ENCODE peak calls at places on chromosome 22, in ten cellular contexts. One of them, this sample, is unnamed.
A peak's percentile ranks its signal among the peaks of the same experiment; 100 is the strongest.

GRCh38 chr22:43085658-43086606 is 3.3 kb downstream of the TTLL1 start:
- DNase-seq in left kidney: no peak
- DNase-seq in stimulated activated CD4-positive, alpha-beta T cell treated with anti-CD3 and anti-CD28 coated beads, Interleukin-12 subunit alpha, Interleukin-12 subunit beta, amount 100 ng/mL, for 4 hours: no peak
- DNase-seq in cardiac muscle cell: no peak
- DNase-seq in heart right ventricle: peak; percentile 53
- DNase-seq in NAMALWA: no peak
- DNase-seq in cerebellar cortex: no peak
- DNase-seq in NCI-H2227 treated with DMSO at 0.1 percent for 48 hours: peak; percentile 39
- DNase-seq in left ventricle myocardium inferior: peak; percentile 41
- DNase-seq in iPS-NIHi11: no peak
- DNase-seq in this sample: no peak

GRCh38 chr22:32584650-32585049 is 110.0 kb downstream of the FBXO7 start:
- DNase-seq in left kidney: no peak
- DNase-seq in stimulated activated CD4-positive, alpha-beta T cell treated with anti-CD3 and anti-CD28 coated beads, Interleukin-12 subunit alpha, Interleukin-12 subunit beta, amount 100 ng/mL, for 4 hours: no peak
- DNase-seq in cardiac muscle cell: peak; percentile 61
- DNase-seq in heart right ventricle: no peak
- DNase-seq in NAMALWA: no peak
- DNase-seq in cerebellar cortex: no peak
- DNase-seq in NCI-H2227 treated with DMSO at 0.1 percent for 48 hours: no peak
- DNase-seq in left ventricle myocardium inferior: no peak
- DNase-seq in iPS-NIHi11: no peak
- DNase-seq in this sample: no peak

GRCh38 chr22:37051629-37052385 is at the start of gene KCTD17:
- DNase-seq in left kidney: peak; percentile 90
- DNase-seq in stimulated activated CD4-positive, alpha-beta T cell treated with anti-CD3 and anti-CD28 coated beads, Interleukin-12 subunit alpha, Interleukin-12 subunit beta, amount 100 ng/mL, for 4 hours: peak; percentile 79
- DNase-seq in cardiac muscle cell: peak; percentile 82
- DNase-seq in heart right ventricle: peak; percentile 83
- DNase-seq in NAMALWA: peak; percentile 79
- DNase-seq in cerebellar cortex: peak; percentile 42
- DNase-seq in NCI-H2227 treated with DMSO at 0.1 percent for 48 hours: no peak
- DNase-seq in left ventricle myocardium inferior: peak; percentile 79
- DNase-seq in iPS-NIHi11: peak; percentile 95
- DNase-seq in this sample: no peak

GRCh38 chr22:43893266-43893665 is 1.5 kb upstream of the PNPLA5 start:
- DNase-seq in left kidney: no peak
- DNase-seq in stimulated activated CD4-positive, alpha-beta T cell treated with anti-CD3 and anti-CD28 coated beads, Interleukin-12 subunit alpha, Interleukin-12 subunit beta, amount 100 ng/mL, for 4 hours: no peak
- DNase-seq in cardiac muscle cell: no peak
- DNase-seq in heart right ventricle: no peak
- DNase-seq in NAMALWA: no peak
- DNase-seq in cerebellar cortex: no peak
- DNase-seq in NCI-H2227 treated with DMSO at 0.1 percent for 48 hours: no peak
- DNase-seq in left ventricle myocardium inferior: no peak
- DNase-seq in iPS-NIHi11: no peak
- DNase-seq in this sample: no peak

GRCh38 chr22:47534150-47535133 is 772.0 kb downstream of the TBC1D22A start:
- DNase-seq in left kidney: peak; percentile 5
- DNase-seq in stimulated activated CD4-positive, alpha-beta T cell treated with anti-CD3 and anti-CD28 coated beads, Interleukin-12 subunit alpha, Interleukin-12 subunit beta, amount 100 ng/mL, for 4 hours: no peak
- DNase-seq in cardiac muscle cell: no peak
- DNase-seq in heart right ventricle: no peak
- DNase-seq in NAMALWA: no peak
- DNase-seq in cerebellar cortex: peak; percentile 7
- DNase-seq in NCI-H2227 treated with DMSO at 0.1 percent for 48 hours: no peak
- DNase-seq in left ventricle myocardium inferior: no peak
- DNase-seq in iPS-NIHi11: no peak
- DNase-seq in this sample: no peak

GRCh38 chr22:36244522-36245391 is 5.4 kb upstream of the APOL2 start:
- DNase-seq in left kidney: no peak
- DNase-seq in stimulated activated CD4-positive, alpha-beta T cell treated with anti-CD3 and anti-CD28 coated beads, Interleukin-12 subunit alpha, Interleukin-12 subunit beta, amount 100 ng/mL, for 4 hours: no peak
- DNase-seq in cardiac muscle cell: peak; percentile 91
- DNase-seq in heart right ventricle: no peak
- DNase-seq in NAMALWA: no peak
- DNase-seq in cerebellar cortex: no peak
- DNase-seq in NCI-H2227 treated with DMSO at 0.1 percent for 48 hours: no peak
- DNase-seq in left ventricle myocardium inferior: peak; percentile 60
- DNase-seq in iPS-NIHi11: no peak
- DNase-seq in this sample: no peak

GRCh38 chr22:35528967-35529366 is 11.7 kb upstream of the RASD2 start:
- DNase-seq in left kidney: no peak
- DNase-seq in stimulated activated CD4-positive, alpha-beta T cell treated with anti-CD3 and anti-CD28 coated beads, Interleukin-12 subunit alpha, Interleukin-12 subunit beta, amount 100 ng/mL, for 4 hours: no peak
- DNase-seq in cardiac muscle cell: no peak
- DNase-seq in heart right ventricle: no peak
- DNase-seq in NAMALWA: no peak
- DNase-seq in cerebellar cortex: no peak
- DNase-seq in NCI-H2227 treated with DMSO at 0.1 percent for 48 hours: no peak
- DNase-seq in left ventricle myocardium inferior: no peak
- DNase-seq in iPS-NIHi11: no peak
- DNase-seq in this sample: no peak

GRCh38 chr22:24489011-24489410 is 6.1 kb upstream of the UPB1 start:
- DNase-seq in left kidney: no peak
- DNase-seq in stimulated activated CD4-positive, alpha-beta T cell treated with anti-CD3 and anti-CD28 coated beads, Interleukin-12 subunit alpha, Interleukin-12 subunit beta, amount 100 ng/mL, for 4 hours: no peak
- DNase-seq in cardiac muscle cell: no peak
- DNase-seq in heart right ventricle: no peak
- DNase-seq in NAMALWA: no peak
- DNase-seq in cerebellar cortex: no peak
- DNase-seq in NCI-H2227 treated with DMSO at 0.1 percent for 48 hours: no peak
- DNase-seq in left ventricle myocardium inferior: no peak
- DNase-seq in iPS-NIHi11: no peak
- DNase-seq in this sample: no peak

GRCh38 chr22:39179401-39179827 is 26.9 kb upstream of the CBX7 start:
- DNase-seq in left kidney: peak; percentile 60
- DNase-seq in stimulated activated CD4-positive, alpha-beta T cell treated with anti-CD3 and anti-CD28 coated beads, Interleukin-12 subunit alpha, Interleukin-12 subunit beta, amount 100 ng/mL, for 4 hours: no peak
- DNase-seq in cardiac muscle cell: peak; percentile 27
- DNase-seq in heart right ventricle: no peak
- DNase-seq in NAMALWA: no peak
- DNase-seq in cerebellar cortex: peak; percentile 82
- DNase-seq in NCI-H2227 treated with DMSO at 0.1 percent for 48 hours: no peak
- DNase-seq in left ventricle myocardium inferior: no peak
- DNase-seq in iPS-NIHi11: peak; percentile 42
- DNase-seq in this sample: no peak

GRCh38 chr22:22099833-22100812 is 117.5 kb upstream of the TOP3B start:
- DNase-seq in left kidney: peak; percentile 50
- DNase-seq in stimulated activated CD4-positive, alpha-beta T cell treated with anti-CD3 and anti-CD28 coated beads, Interleukin-12 subunit alpha, Interleukin-12 subunit beta, amount 100 ng/mL, for 4 hours: no peak
- DNase-seq in cardiac muscle cell: peak; percentile 13
- DNase-seq in heart right ventricle: no peak
- DNase-seq in NAMALWA: peak; percentile 75
- DNase-seq in cerebellar cortex: peak; percentile 13
- DNase-seq in NCI-H2227 treated with DMSO at 0.1 percent for 48 hours: no peak
- DNase-seq in left ventricle myocardium inferior: no peak
- DNase-seq in iPS-NIHi11: no peak
- DNase-seq in this sample: no peak

GRCh38 chr22:49321477-49322055 is 506.1 kb downstream of the BRD1 start:
- DNase-seq in left kidney: no peak
- DNase-seq in stimulated activated CD4-positive, alpha-beta T cell treated with anti-CD3 and anti-CD28 coated beads, Interleukin-12 subunit alpha, Interleukin-12 subunit beta, amount 100 ng/mL, for 4 hours: no peak
- DNase-seq in cardiac muscle cell: no peak
- DNase-seq in heart right ventricle: no peak
- DNase-seq in NAMALWA: no peak
- DNase-seq in cerebellar cortex: peak; percentile 70
- DNase-seq in NCI-H2227 treated with DMSO at 0.1 percent for 48 hours: no peak
- DNase-seq in left ventricle myocardium inferior: no peak
- DNase-seq in iPS-NIHi11: no peak
- DNase-seq in this sample: no peak

GRCh38 chr22:31160328-31160978 is 471 bp downstream of the RNF185 start:
- DNase-seq in left kidney: peak; percentile 55
- DNase-seq in stimulated activated CD4-positive, alpha-beta T cell treated with anti-CD3 and anti-CD28 coated beads, Interleukin-12 subunit alpha, Interleukin-12 subunit beta, amount 100 ng/mL, for 4 hours: peak; percentile 6
- DNase-seq in cardiac muscle cell: peak; percentile 43
- DNase-seq in heart right ventricle: no peak
- DNase-seq in NAMALWA: no peak
- DNase-seq in cerebellar cortex: peak; percentile 36
- DNase-seq in NCI-H2227 treated with DMSO at 0.1 percent for 48 hours: no peak
- DNase-seq in left ventricle myocardium inferior: no peak
- DNase-seq in iPS-NIHi11: no peak
- DNase-seq in this sample: no peak

GRCh38 chr22:18048441-18048898 is 24.1 kb upstream of the MICAL3 start:
- DNase-seq in left kidney: no peak
- DNase-seq in stimulated activated CD4-positive, alpha-beta T cell treated with anti-CD3 and anti-CD28 coated beads, Interleukin-12 subunit alpha, Interleukin-12 subunit beta, amount 100 ng/mL, for 4 hours: no peak
- DNase-seq in cardiac muscle cell: peak; percentile 50
- DNase-seq in heart right ventricle: no peak
- DNase-seq in NAMALWA: no peak
- DNase-seq in cerebellar cortex: no peak
- DNase-seq in NCI-H2227 treated with DMSO at 0.1 percent for 48 hours: peak; percentile 50
- DNase-seq in left ventricle myocardium inferior: no peak
- DNase-seq in iPS-NIHi11: no peak
- DNase-seq in this sample: no peak

GRCh38 chr22:24483966-24484545 is 11.1 kb upstream of the UPB1 start:
- DNase-seq in left kidney: no peak
- DNase-seq in stimulated activated CD4-positive, alpha-beta T cell treated with anti-CD3 and anti-CD28 coated beads, Interleukin-12 subunit alpha, Interleukin-12 subunit beta, amount 100 ng/mL, for 4 hours: no peak
- DNase-seq in cardiac muscle cell: no peak
- DNase-seq in heart right ventricle: no peak
- DNase-seq in NAMALWA: no peak
- DNase-seq in cerebellar cortex: no peak
- DNase-seq in NCI-H2227 treated with DMSO at 0.1 percent for 48 hours: no peak
- DNase-seq in left ventricle myocardium inferior: no peak
- DNase-seq in iPS-NIHi11: no peak
- DNase-seq in this sample: no peak

GRCh38 chr22:37623075-37624016 is 14.7 kb downstream of the GGA1 start:
- DNase-seq in left kidney: peak; percentile 91
- DNase-seq in stimulated activated CD4-positive, alpha-beta T cell treated with anti-CD3 and anti-CD28 coated beads, Interleukin-12 subunit alpha, Interleukin-12 subunit beta, amount 100 ng/mL, for 4 hours: peak; percentile 70
- DNase-seq in cardiac muscle cell: peak; percentile 68
- DNase-seq in heart right ventricle: peak; percentile 72
- DNase-seq in NAMALWA: peak; percentile 82
- DNase-seq in cerebellar cortex: peak; percentile 63
- DNase-seq in NCI-H2227 treated with DMSO at 0.1 percent for 48 hours: no peak
- DNase-seq in left ventricle myocardium inferior: peak; percentile 66
- DNase-seq in iPS-NIHi11: peak; percentile 95
- DNase-seq in this sample: no peak

GRCh38 chr22:47570300-47570685 is 807.8 kb downstream of the TBC1D22A start:
- DNase-seq in left kidney: no peak
- DNase-seq in stimulated activated CD4-positive, alpha-beta T cell treated with anti-CD3 and anti-CD28 coated beads, Interleukin-12 subunit alpha, Interleukin-12 subunit beta, amount 100 ng/mL, for 4 hours: no peak
- DNase-seq in cardiac muscle cell: no peak
- DNase-seq in heart right ventricle: no peak
- DNase-seq in NAMALWA: no peak
- DNase-seq in cerebellar cortex: no peak
- DNase-seq in NCI-H2227 treated with DMSO at 0.1 percent for 48 hours: no peak
- DNase-seq in left ventricle myocardium inferior: no peak
- DNase-seq in iPS-NIHi11: no peak
- DNase-seq in this sample: no peak

GRCh38 chr22:42937164-42937854 is 77.6 kb downstream of the PACSIN2 start:
- DNase-seq in left kidney: no peak
- DNase-seq in stimulated activated CD4-positive, alpha-beta T cell treated with anti-CD3 and anti-CD28 coated beads, Interleukin-12 subunit alpha, Interleukin-12 subunit beta, amount 100 ng/mL, for 4 hours: no peak
- DNase-seq in cardiac muscle cell: peak; percentile 62
- DNase-seq in heart right ventricle: no peak
- DNase-seq in NAMALWA: peak; percentile 46
- DNase-seq in cerebellar cortex: no peak
- DNase-seq in NCI-H2227 treated with DMSO at 0.1 percent for 48 hours: no peak
- DNase-seq in left ventricle myocardium inferior: no peak
- DNase-seq in iPS-NIHi11: no peak
- DNase-seq in this sample: no peak